ENCODE peak calls at places on chromosomes 1 and 21, in six cellular contexts. One of them, this sample, is unnamed.

GRCh38 chr1:193070395-193070753 is 11.0 kb downstream of the RO60 start:
- DNase-seq in thyroid gland: no peak
- DNase-seq in A549: no peak
- DNase-seq in heart left ventricle: no peak
- DNase-seq in spleen: no peak
- DNase-seq in suprapubic skin: no peak
- DNase-seq in this sample: no peak

GRCh38 chr1:171739646-171740045 is 2.2 kb downstream of the VAMP4 start:
- DNase-seq in spleen: no peak
- DNase-seq in thyroid gland: no peak
- DNase-seq in suprapubic skin: no peak
- DNase-seq in heart left ventricle: no peak
- DNase-seq in A549: no peak
- DNase-seq in this sample: no peak

GRCh38 chr1:112263464-112263863 is 132.6 kb upstream of the CTTNBP2NL start:
- DNase-seq in thyroid gland: no peak
- DNase-seq in suprapubic skin: no peak
- DNase-seq in spleen: no peak
- DNase-seq in A549: no peak
- DNase-seq in heart left ventricle: no peak
- DNase-seq in this sample: no peak

GRCh38 chr1:226827458-226827857 is 43.0 kb upstream of the PSEN2 start:
- DNase-seq in spleen: no peak
- DNase-seq in heart left ventricle: peak; percentile 73
- DNase-seq in suprapubic skin: peak; percentile 87
- DNase-seq in A549: no peak
- DNase-seq in thyroid gland: peak; percentile 28
- DNase-seq in this sample: peak; percentile 59

GRCh38 chr1:181208076-181208475 is 119.6 kb downstream of the IER5 start:
- DNase-seq in A549: no peak
- DNase-seq in heart left ventricle: no peak
- DNase-seq in spleen: no peak
- DNase-seq in suprapubic skin: no peak
- DNase-seq in thyroid gland: no peak
- DNase-seq in this sample: no peak

GRCh38 chr1:85128296-85128695 is 72.5 kb downstream of the SYDE2 start:
- DNase-seq in spleen: no peak
- DNase-seq in A549: no peak
- DNase-seq in suprapubic skin: no peak
- DNase-seq in thyroid gland: no peak
- DNase-seq in heart left ventricle: no peak
- DNase-seq in this sample: no peak

GRCh38 chr1:181482001-181482430 is 1.3 kb upstream of the CACNA1E start:
- DNase-seq in spleen: peak; percentile 84
- DNase-seq in A549: no peak
- DNase-seq in suprapubic skin: no peak
- DNase-seq in thyroid gland: no peak
- DNase-seq in heart left ventricle: no peak
- DNase-seq in this sample: no peak

GRCh38 chr1:162177126-162177525 is 107.6 kb downstream of the NOS1AP start:
- DNase-seq in A549: no peak
- DNase-seq in suprapubic skin: no peak
- DNase-seq in spleen: no peak
- DNase-seq in heart left ventricle: no peak
- DNase-seq in thyroid gland: no peak
- DNase-seq in this sample: no peak

GRCh38 chr1:222252788-222253187 is 295.1 kb downstream of the HHIPL2 start:
- DNase-seq in heart left ventricle: no peak
- DNase-seq in suprapubic skin: no peak
- DNase-seq in spleen: no peak
- DNase-seq in A549: no peak
- DNase-seq in thyroid gland: no peak
- DNase-seq in this sample: no peak

GRCh38 chr1:31762726-31763670 is 1.1 kb downstream of the ADGRB2 start:
- DNase-seq in suprapubic skin: no peak
- DNase-seq in heart left ventricle: peak; percentile 53
- DNase-seq in spleen: peak; percentile 92
- DNase-seq in thyroid gland: peak; percentile 85
- DNase-seq in A549: peak; percentile 76
- DNase-seq in this sample: peak; percentile 63

GRCh38 chr21:34862951-34863350 is 186.2 kb downstream of the RUNX1 start:
- DNase-seq in A549: no peak
- DNase-seq in thyroid gland: no peak
- DNase-seq in spleen: no peak
- DNase-seq in suprapubic skin: no peak
- DNase-seq in heart left ventricle: no peak
- DNase-seq in this sample: no peak

GRCh38 chr1:44532567-44532944 is 127.5 kb downstream of the RNF220 start:
- DNase-seq in heart left ventricle: no peak
- DNase-seq in suprapubic skin: no peak
- DNase-seq in A549: no peak
- DNase-seq in spleen: no peak
- DNase-seq in thyroid gland: no peak
- DNase-seq in this sample: no peak

GRCh38 chr1:32893198-32894018 is 7.1 kb downstream of the HPCA start:
- DNase-seq in heart left ventricle: peak; percentile 44
- DNase-seq in suprapubic skin: no peak
- DNase-seq in spleen: peak; percentile 74
- DNase-seq in A549: peak; percentile 41
- DNase-seq in thyroid gland: peak; percentile 62
- DNase-seq in this sample: peak; percentile 55

GRCh38 chr1:151825811-151826660 is 5.6 kb downstream of the RORC start:
- DNase-seq in suprapubic skin: no peak
- DNase-seq in thyroid gland: peak; percentile 57
- DNase-seq in spleen: no peak
- DNase-seq in A549: no peak
- DNase-seq in heart left ventricle: no peak
- DNase-seq in this sample: peak; percentile 62

GRCh38 chr1:111878649-111879048 is 110.8 kb downstream of the KCND3 start:
- DNase-seq in A549: no peak
- DNase-seq in suprapubic skin: no peak
- DNase-seq in spleen: no peak
- DNase-seq in thyroid gland: no peak
- DNase-seq in heart left ventricle: no peak
- DNase-seq in this sample: no peak

GRCh38 chr1:1665815-1666251 is 7.0 kb upstream of the CDK11B start:
- DNase-seq in A549: no peak
- DNase-seq in spleen: peak; percentile 76
- DNase-seq in suprapubic skin: peak; percentile 57
- DNase-seq in thyroid gland: no peak
- DNase-seq in heart left ventricle: no peak
- DNase-seq in this sample: no peak

GRCh38 chr1:38527373-38527966 is 332.1 kb downstream of the RRAGC start:
- DNase-seq in spleen: no peak
- DNase-seq in heart left ventricle: no peak
- DNase-seq in thyroid gland: peak; percentile 80
- DNase-seq in A549: no peak
- DNase-seq in suprapubic skin: no peak
- DNase-seq in this sample: no peak

GRCh38 chr1:150322310-150322709 is 977 bp downstream of the PRPF3 start:
- DNase-seq in suprapubic skin: no peak
- DNase-seq in heart left ventricle: no peak
- DNase-seq in A549: peak; percentile 21
- DNase-seq in thyroid gland: no peak
- DNase-seq in spleen: no peak
- DNase-seq in this sample: no peak

DNA sequence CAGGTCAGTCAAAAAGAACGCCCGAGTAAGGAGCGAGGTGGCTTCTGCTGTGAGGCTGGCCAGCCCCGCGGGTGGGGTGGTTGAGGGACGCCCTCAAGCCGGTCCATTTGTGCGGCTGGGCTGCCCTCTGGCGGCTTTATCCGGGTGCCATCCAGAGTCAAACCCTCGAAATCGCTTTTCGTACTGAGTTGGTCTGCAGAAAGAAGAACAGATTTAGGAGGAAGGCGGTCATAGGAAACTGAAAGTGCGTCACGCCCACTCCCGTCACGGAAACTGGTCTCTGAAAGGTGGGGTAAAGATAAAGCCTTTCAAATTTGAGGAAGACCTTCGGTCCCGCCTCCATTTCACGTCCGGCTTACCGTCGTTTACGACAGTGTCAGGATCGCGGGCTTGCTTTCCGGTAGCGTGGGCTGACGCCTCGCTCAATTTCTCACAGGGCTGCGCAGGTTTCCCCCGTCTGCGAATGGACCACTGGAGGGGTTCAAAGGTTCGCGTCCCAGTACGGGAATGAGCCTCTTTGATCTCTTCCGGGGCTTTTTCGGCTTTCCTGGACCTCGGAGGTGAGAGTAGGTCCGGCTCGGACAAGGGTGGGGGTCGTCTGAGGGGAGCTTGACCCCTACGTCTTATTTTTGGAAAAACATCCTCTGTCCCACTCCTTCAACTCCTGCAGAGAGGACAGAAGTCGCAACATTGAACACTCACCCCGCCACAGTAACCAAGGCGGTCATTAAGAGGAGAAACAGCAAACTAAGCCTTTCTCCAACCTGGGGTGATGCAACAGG is at the start of gene HAX1:
- DNase-seq in spleen: peak; percentile 98
- DNase-seq in suprapubic skin: peak; percentile 97
- DNase-seq in heart left ventricle: peak; percentile 93
- DNase-seq in thyroid gland: peak; percentile 93
- DNase-seq in A549: peak; percentile 93
- DNase-seq in this sample: peak; percentile 94
- TF ChIP-seq POLR2A in spleen: peak; percentile 49
- TF ChIP-seq POLR2A in suprapubic skin: peak; percentile 74
- TF ChIP-seq POLR2A in heart left ventricle: peak; percentile 63
- TF ChIP-seq POLR2A in thyroid gland: no peak
- TF ChIP-seq POLR2A in A549: peak; percentile 61
- TF ChIP-seq POLR2A in this sample: peak; percentile 79

GRCh38 chr1:233614173-233614742 is 352 bp downstream of the KCNK1 start:
- DNase-seq in A549: peak; percentile 47
- DNase-seq in suprapubic skin: no peak
- DNase-seq in heart left ventricle: no peak
- DNase-seq in spleen: no peak
- DNase-seq in thyroid gland: peak; percentile 64
- DNase-seq in this sample: peak; percentile 44

GRCh38 chr1:233615571-233615970 is 1.7 kb downstream of the KCNK1 start:
- DNase-seq in heart left ventricle: no peak
- DNase-seq in A549: no peak
- DNase-seq in spleen: no peak
- DNase-seq in thyroid gland: no peak
- DNase-seq in suprapubic skin: no peak
- DNase-seq in this sample: no peak

GRCh38 chr1:233614743-233615521 is 1.0 kb downstream of the KCNK1 start:
- DNase-seq in heart left ventricle: no peak
- DNase-seq in thyroid gland: peak; percentile 28
- DNase-seq in spleen: no peak
- DNase-seq in suprapubic skin: no peak
- DNase-seq in A549: no peak
- DNase-seq in this sample: peak; percentile 20

GRCh38 chr1:233610628-233611027 is 3.3 kb upstream of the KCNK1 start:
- DNase-seq in A549: no peak
- DNase-seq in heart left ventricle: no peak
- DNase-seq in spleen: no peak
- DNase-seq in thyroid gland: no peak
- DNase-seq in suprapubic skin: no peak
- DNase-seq in this sample: no peak

DNA sequence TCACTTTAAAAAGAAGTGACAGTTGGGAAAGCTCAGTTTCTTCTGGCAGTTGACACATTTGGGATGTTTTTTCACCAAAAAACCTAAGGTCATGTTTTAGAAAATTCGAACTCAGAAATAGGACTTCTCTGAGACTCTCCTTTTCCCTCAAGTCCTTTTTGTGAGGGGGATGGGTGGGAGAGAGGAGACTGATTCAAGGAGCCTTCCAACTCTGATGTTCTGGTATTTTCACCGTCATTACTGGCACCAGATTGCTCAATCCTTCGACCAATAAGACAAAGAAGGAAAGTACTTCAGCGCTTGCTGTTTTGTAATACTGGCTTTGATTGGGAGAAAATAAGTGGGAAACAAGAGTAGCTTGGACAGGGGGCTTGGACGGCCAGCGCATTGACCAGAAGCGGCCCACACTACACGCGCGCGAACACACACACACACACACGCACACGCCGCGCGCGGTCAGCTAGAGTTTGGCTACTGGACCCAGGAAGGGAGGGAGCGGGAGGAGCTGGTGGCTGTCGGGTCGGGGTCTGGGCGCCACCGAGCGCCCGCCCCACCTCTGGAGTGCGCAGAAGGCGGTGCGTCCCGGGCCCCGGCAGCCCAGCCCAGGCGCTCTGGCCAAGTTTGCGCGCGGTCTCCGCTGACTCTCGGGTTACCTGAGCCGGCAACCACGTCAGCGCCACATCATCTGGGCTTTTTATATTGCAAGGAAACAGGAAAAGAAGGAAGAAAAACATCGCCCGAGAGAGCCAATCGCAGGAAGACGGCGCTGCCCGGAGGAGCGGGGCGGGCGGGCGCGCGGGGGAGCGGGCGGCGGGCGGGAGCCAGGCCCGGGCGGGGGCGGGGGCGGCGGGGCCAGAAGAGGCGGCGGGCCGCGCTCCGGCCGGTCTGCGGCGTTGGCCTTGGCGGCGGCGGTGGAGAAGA is at the start of gene KCNK1:
- DNase-seq in thyroid gland: peak; percentile 92
- DNase-seq in suprapubic skin: no peak
- DNase-seq in A549: peak; percentile 63
- DNase-seq in heart left ventricle: peak; percentile 25
- DNase-seq in spleen: no peak
- DNase-seq in this sample: peak; percentile 78
- TF ChIP-seq POLR2A in thyroid gland: peak; percentile 55
- TF ChIP-seq POLR2A in suprapubic skin: no peak
- TF ChIP-seq POLR2A in A549: peak; percentile 46
- TF ChIP-seq POLR2A in heart left ventricle: peak; percentile 45
- TF ChIP-seq POLR2A in spleen: no peak
- TF ChIP-seq POLR2A in this sample: peak; percentile 57

GRCh38 chr1:246961939-246962373 is 30.2 kb upstream of the AHCTF1 start:
- DNase-seq in spleen: peak; percentile 84
- DNase-seq in A549: no peak
- DNase-seq in heart left ventricle: no peak
- DNase-seq in suprapubic skin: no peak
- DNase-seq in thyroid gland: peak; percentile 6
- DNase-seq in this sample: no peak
- TF ChIP-seq POLR2A in spleen: no peak
- TF ChIP-seq POLR2A in A549: no peak
- TF ChIP-seq POLR2A in heart left ventricle: no peak
- TF ChIP-seq POLR2A in suprapubic skin: no peak
- TF ChIP-seq POLR2A in thyroid gland: no peak
- TF ChIP-seq POLR2A in this sample: no peak

GRCh38 chr1:65250826-65251225 is 58.5 kb upstream of the DNAJC6 start:
- DNase-seq in heart left ventricle: no peak
- DNase-seq in suprapubic skin: no peak
- DNase-seq in A549: no peak
- DNase-seq in thyroid gland: no peak
- DNase-seq in spleen: no peak
- DNase-seq in this sample: no peak

GRCh38 chr1:65253800-65254319 is 55.5 kb upstream of the DNAJC6 start:
- DNase-seq in spleen: no peak
- DNase-seq in suprapubic skin: no peak
- DNase-seq in thyroid gland: no peak
- DNase-seq in A549: peak; percentile 9
- DNase-seq in heart left ventricle: no peak
- DNase-seq in this sample: no peak

GRCh38 chr1:65256860-65257719 is 52.3 kb upstream of the DNAJC6 start:
- DNase-seq in spleen: no peak
- DNase-seq in thyroid gland: no peak
- DNase-seq in A549: no peak
- DNase-seq in heart left ventricle: no peak
- DNase-seq in suprapubic skin: no peak
- DNase-seq in this sample: no peak

GRCh38 chr1:65255088-65256050 is 54.0 kb upstream of the DNAJC6 start:
- DNase-seq in heart left ventricle: no peak
- DNase-seq in spleen: no peak
- DNase-seq in A549: no peak
- DNase-seq in suprapubic skin: no peak
- DNase-seq in thyroid gland: peak; percentile 38
- DNase-seq in this sample: peak; percentile 27

GRCh38 chr1:65254320-65255087 is 54.8 kb upstream of the DNAJC6 start:
- DNase-seq in spleen: peak; percentile 95
- DNase-seq in heart left ventricle: peak; percentile 75
- DNase-seq in thyroid gland: peak; percentile 87
- DNase-seq in suprapubic skin: peak; percentile 72
- DNase-seq in A549: peak; percentile 61
- DNase-seq in this sample: peak; percentile 77
- TF ChIP-seq POLR2A in spleen: no peak
- TF ChIP-seq POLR2A in heart left ventricle: no peak
- TF ChIP-seq POLR2A in thyroid gland: no peak
- TF ChIP-seq POLR2A in suprapubic skin: no peak
- TF ChIP-seq POLR2A in A549: peak; percentile 62
- TF ChIP-seq POLR2A in this sample: no peak

This sample was measured in ovary.